ENCODE peak calls at places on chromosomes 16 and 17, in five cellular contexts. One of them, this sample, is unnamed.

GRCh38 chr16:4266372-4266771 is 6.5 kb downstream of the TFAP4 start:
- DNase-seq in A549: peak
- DNase-seq in GM12878: no peak
- DNase-seq in HCT116: peak
- DNase-seq in SK-N-SH: peak
- DNase-seq in this sample: no peak

GRCh38 chr16:11742041-11742535 is 569 bp downstream of the TXNDC11 start:
- DNase-seq in A549: peak
- DNase-seq in GM12878: no peak
- DNase-seq in HCT116: no peak
- DNase-seq in SK-N-SH: no peak
- DNase-seq in this sample: no peak

GRCh38 chr16:1347286-1347855 is 4.3 kb downstream of the TSR3 start:
- DNase-seq in A549: no peak
- DNase-seq in GM12878: no peak
- DNase-seq in HCT116: no peak
- DNase-seq in SK-N-SH: no peak
- DNase-seq in this sample: no peak

GRCh38 chr17:17119533-17119932 is 77.3 kb downstream of the MPRIP start:
- DNase-seq in A549: peak
- DNase-seq in GM12878: peak
- DNase-seq in HCT116: no peak
- DNase-seq in SK-N-SH: no peak
- DNase-seq in this sample: peak

GRCh38 chr17:79592198-79592597 is 18.7 kb downstream of the RBFOX3 start:
- DNase-seq in A549: no peak
- DNase-seq in GM12878: no peak
- DNase-seq in HCT116: no peak
- DNase-seq in SK-N-SH: no peak
- DNase-seq in this sample: no peak

GRCh38 chr16:83403751-83404150 is 404.0 kb upstream of the HSBP1 start:
- DNase-seq in A549: no peak
- DNase-seq in GM12878: no peak
- DNase-seq in HCT116: no peak
- DNase-seq in SK-N-SH: no peak
- DNase-seq in this sample: peak

GRCh38 chr17:37750768-37751466 is 6.1 kb upstream of the HNF1B start:
- DNase-seq in A549: no peak
- DNase-seq in GM12878: no peak
- DNase-seq in HCT116: no peak
- DNase-seq in SK-N-SH: no peak
- DNase-seq in this sample: no peak

GRCh38 chr17:1168537-1169234 is 11.1 kb downstream of the ABR start:
- DNase-seq in A549: no peak
- DNase-seq in GM12878: no peak
- DNase-seq in HCT116: no peak
- DNase-seq in SK-N-SH: peak
- DNase-seq in this sample: no peak

GRCh38 chr17:18962494-18962815 is 10.5 kb downstream of the SLC5A10 start:
- DNase-seq in A549: no peak
- DNase-seq in GM12878: no peak
- DNase-seq in HCT116: no peak
- DNase-seq in SK-N-SH: no peak
- DNase-seq in this sample: no peak

GRCh38 chr17:39639566-39640458 is 2.9 kb downstream of the STARD3 start:
- DNase-seq in A549: no peak
- DNase-seq in GM12878: no peak
- DNase-seq in HCT116: no peak
- DNase-seq in SK-N-SH: no peak
- DNase-seq in this sample: no peak

GRCh38 chr16:64094170-64094960 is 1027.5 kb downstream of the CDH11 start:
- DNase-seq in A549: no peak
- DNase-seq in GM12878: no peak
- DNase-seq in HCT116: no peak
- DNase-seq in SK-N-SH: no peak
- DNase-seq in this sample: peak

GRCh38 chr17:16935241-16935663 is 36.7 kb downstream of the TNFRSF13B start:
- DNase-seq in A549: no peak
- DNase-seq in GM12878: no peak
- DNase-seq in HCT116: no peak
- DNase-seq in SK-N-SH: no peak
- DNase-seq in this sample: no peak

GRCh38 chr17:50934161-50934560 is 68.0 kb upstream of the TOB1 start:
- DNase-seq in A549: no peak
- DNase-seq in GM12878: no peak
- DNase-seq in HCT116: no peak
- DNase-seq in SK-N-SH: no peak
- DNase-seq in this sample: no peak

GRCh38 chr17:52827526-52827925 is 669.0 kb upstream of the CA10 start:
- DNase-seq in A549: no peak
- DNase-seq in GM12878: no peak
- DNase-seq in HCT116: no peak
- DNase-seq in SK-N-SH: no peak
- DNase-seq in this sample: no peak

GRCh38 chr17:37160940-37161339 is 212.2 kb downstream of the AATF start:
- DNase-seq in A549: peak
- DNase-seq in GM12878: no peak
- DNase-seq in HCT116: no peak
- DNase-seq in SK-N-SH: no peak
- DNase-seq in this sample: peak

GRCh38 chr16:52552643-52553042 is 5.7 kb upstream of the TOX3 start:
- DNase-seq in A549: peak
- DNase-seq in GM12878: no peak
- DNase-seq in HCT116: no peak
- DNase-seq in SK-N-SH: no peak
- DNase-seq in this sample: no peak

GRCh38 chr16:54281535-54282201 is 4.9 kb downstream of the IRX3 start:
- DNase-seq in A549: no peak
- DNase-seq in GM12878: no peak
- DNase-seq in HCT116: no peak
- DNase-seq in SK-N-SH: no peak
- DNase-seq in this sample: no peak
- H3K4me2 ChIP-seq in A549: peak
- H3K4me2 ChIP-seq in GM12878: no peak
- H3K4me2 ChIP-seq in HCT116: peak
- H3K4me2 ChIP-seq in SK-N-SH: no peak
- H3K4me2 ChIP-seq in this sample: peak

DNA sequence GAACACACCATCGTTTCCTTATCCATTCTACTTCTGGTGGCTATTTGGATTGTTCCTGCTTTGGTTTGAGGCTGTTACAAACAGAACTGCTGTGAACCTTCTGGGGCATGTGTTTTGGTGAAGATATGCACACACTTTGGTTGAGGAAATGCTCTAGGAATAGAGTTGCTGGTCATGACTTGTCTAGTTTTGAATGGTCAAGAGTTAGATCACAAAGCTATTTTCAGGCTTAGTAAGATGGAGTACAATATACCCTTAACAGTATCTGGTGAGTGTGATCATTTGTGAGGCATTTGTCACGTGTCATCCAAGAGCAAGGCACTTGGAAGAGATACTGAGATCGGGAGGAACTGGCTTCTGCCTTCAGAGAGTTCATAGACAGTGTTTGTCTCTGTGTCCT is 47.0 kb upstream of the CACNG5 start:
- DNase-seq in A549: no peak
- DNase-seq in GM12878: no peak
- DNase-seq in HCT116: no peak
- DNase-seq in SK-N-SH: no peak
- DNase-seq in this sample: no peak
- TF ChIP-seq RAD21 in A549: no peak
- TF ChIP-seq RAD21 in GM12878: no peak
- TF ChIP-seq RAD21 in HCT116: no peak
- TF ChIP-seq RAD21 in SK-N-SH: no peak
- TF ChIP-seq RAD21 in this sample: no peak

DNA sequence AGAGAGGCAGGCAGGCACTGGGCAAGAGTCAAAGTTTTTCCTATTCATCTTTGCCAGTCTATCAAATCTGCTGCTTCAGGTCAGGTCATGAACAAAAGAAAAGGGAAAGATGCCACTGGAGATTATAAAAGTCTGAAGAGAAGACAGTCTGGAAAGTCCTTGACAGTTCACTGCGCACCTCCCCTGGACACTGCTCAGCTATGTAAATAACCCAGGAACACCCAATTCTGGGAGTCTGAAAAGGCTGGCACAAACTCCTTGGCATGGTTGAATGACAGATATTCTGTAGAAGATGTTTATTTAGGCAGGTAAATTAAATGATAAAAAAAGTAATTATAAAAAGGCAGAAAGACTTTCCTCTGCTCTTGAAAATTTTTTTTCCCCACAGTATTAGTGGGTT is 5.2 kb upstream of the CORO6 start:
- DNase-seq in A549: no peak
- DNase-seq in GM12878: no peak
- DNase-seq in HCT116: no peak
- DNase-seq in SK-N-SH: no peak
- DNase-seq in this sample: no peak
- H3K4me2 ChIP-seq in A549: no peak
- H3K4me2 ChIP-seq in GM12878: no peak
- H3K4me2 ChIP-seq in HCT116: no peak
- H3K4me2 ChIP-seq in SK-N-SH: no peak
- H3K4me2 ChIP-seq in this sample: no peak

DNA sequence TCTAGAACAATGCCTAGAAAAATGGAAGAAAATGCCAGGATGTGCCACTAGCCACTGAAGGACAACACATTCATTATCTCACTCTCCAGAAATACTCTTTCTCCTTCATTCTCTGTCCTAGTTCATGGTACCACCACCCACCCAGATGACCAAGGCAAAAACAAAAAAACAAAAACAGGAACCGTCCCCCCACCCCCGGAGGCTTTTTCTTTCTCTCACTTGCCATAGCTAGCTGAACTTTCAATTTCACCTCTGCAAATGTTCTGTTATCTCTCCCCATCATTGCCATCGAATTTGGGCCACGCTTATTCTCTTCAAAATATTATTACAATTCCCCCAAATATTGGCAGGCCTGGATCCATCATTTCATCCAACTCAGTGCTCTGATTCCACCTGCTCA is 49.0 kb downstream of the SOX9 start:
- DNase-seq in A549: no peak
- DNase-seq in GM12878: no peak
- DNase-seq in HCT116: no peak
- DNase-seq in SK-N-SH: no peak
- DNase-seq in this sample: no peak
- TF ChIP-seq RAD21 in A549: no peak
- TF ChIP-seq RAD21 in GM12878: no peak
- TF ChIP-seq RAD21 in HCT116: no peak
- TF ChIP-seq RAD21 in SK-N-SH: no peak
- TF ChIP-seq RAD21 in this sample: no peak

DNA sequence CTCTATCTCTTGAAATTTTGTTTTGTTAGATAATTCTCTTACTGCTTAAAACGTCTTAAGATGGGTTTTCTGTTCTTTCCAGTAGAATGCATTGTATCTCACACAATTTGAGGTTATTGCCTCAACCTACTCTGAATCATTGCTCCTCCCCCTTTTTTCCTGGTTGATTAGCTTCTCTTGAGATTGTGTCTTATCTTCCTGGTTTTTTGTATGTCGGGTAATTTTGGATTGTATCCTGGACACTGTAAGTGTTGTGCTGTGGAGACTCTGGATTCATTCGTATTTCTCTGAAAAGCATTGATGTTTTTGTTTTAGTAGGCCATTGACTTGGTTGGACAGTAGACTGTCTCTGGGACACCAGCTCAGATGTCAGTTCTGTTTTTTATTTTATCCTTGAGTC is 26.1 kb downstream of the PRKCB start:
- DNase-seq in A549: no peak
- DNase-seq in GM12878: no peak
- DNase-seq in HCT116: no peak
- DNase-seq in SK-N-SH: no peak
- DNase-seq in this sample: no peak
- H3K4me2 ChIP-seq in A549: no peak
- H3K4me2 ChIP-seq in GM12878: peak
- H3K4me2 ChIP-seq in HCT116: no peak
- H3K4me2 ChIP-seq in SK-N-SH: no peak
- H3K4me2 ChIP-seq in this sample: no peak

This sample was measured in IMR-90.